ENCODE peak calls at places on chromosomes 1 and 21, in ten cellular contexts. K is left ventricle myocardium inferior; Q is left lung; M is mesenchymal stem cell; J is effector memory CD4-positive, alpha-beta T cell; T is H9; H is CD8-positive, alpha-beta T cell; W is A549; A is neuronal stem cell; P is mucosa of descending colon. X is an unnamed sample. For H3K4me1, the result is how much of the 10 kb centered on the place peaks cover.

GRCh38 chr1:23169727-23170335 is 1.2 kb upstream of the LUZP1 start:
- DNase-seq in K (peak), Q (peak), M (peak), J (no peak), T (peak), H (no peak), W (peak), A (no peak), P (peak), X (peak)

GRCh38 chr21:28834335-28835238 is 158.1 kb downstream of the LTN1 start:
- DNase-seq in K (no peak), Q (no peak), M (no peak), J (no peak), T (no peak), H (no peak), W (no peak), A (no peak), P (peak), X (no peak)

GRCh38 chr1:21815724-21816311 is 3.8 kb downstream of the LDLRAD2 start:
- DNase-seq in K (no peak), Q (no peak), M (peak), J (no peak), T (no peak), H (no peak), W (no peak), A (no peak), P (no peak), X (peak)

GRCh38 chr1:112704908-112705627 is 1.9 kb downstream of the RHOC start:
- DNase-seq in K (peak), Q (peak), M (peak), J (peak), T (peak), H (no peak), W (peak), A (peak), P (peak), X (peak)

GRCh38 chr1:201002510-201002909 is 21.0 kb downstream of the KIF21B start:
- DNase-seq in K (no peak), Q (no peak), M (no peak), J (no peak), T (no peak), H (no peak), W (no peak), A (no peak), P (no peak), X (no peak)

GRCh38 chr1:226797151-226797550 is 58.1 kb upstream of the ITPKB start:
- DNase-seq in K (no peak), Q (no peak), M (no peak), J (no peak), T (no peak), H (no peak), W (no peak), A (no peak), P (no peak), X (no peak)

GRCh38 chr1:67814121-67814772 is 19.0 kb downstream of the GNG12 start:
- DNase-seq in K (no peak), Q (no peak), M (no peak), J (no peak), T (no peak), H (no peak), W (no peak), A (no peak), P (no peak), X (no peak)

GRCh38 chr1:99424087-99424486 is 159.8 kb downstream of the PLPPR4 start:
- DNase-seq in K (no peak), Q (no peak), M (no peak), J (no peak), T (no peak), H (no peak), W (no peak), A (no peak), P (no peak), X (no peak)

GRCh38 chr1:53981220-53981619 is 35.1 kb downstream of the LRRC42 start:
- DNase-seq in K (no peak), Q (no peak), M (no peak), J (no peak), T (no peak), H (no peak), W (no peak), A (no peak), P (no peak), X (no peak)

GRCh38 chr1:50973875-50974617 is 4.0 kb downstream of the CDKN2C start:
- DNase-seq in K (no peak), Q (no peak), M (peak), J (no peak), T (peak), H (no peak), W (peak), A (no peak), P (no peak), X (no peak)

GRCh38 chr1:3242408-3243270 is 173.6 kb downstream of the PRDM16 start:
- DNase-seq in K (no peak), Q (no peak), M (no peak), J (no peak), T (no peak), H (no peak), W (no peak), A (no peak), P (no peak), X (no peak)

GRCh38 chr1:39001516-39002389 is 10.7 kb downstream of the AKIRIN1 start:
- DNase-seq in K (no peak), Q (no peak), M (no peak), J (no peak), T (peak), H (no peak), W (no peak), A (no peak), P (no peak), X (no peak)

GRCh38 chr1:155219592-155220031 is 11.1 kb downstream of the MTX1 start:
- DNase-seq in K (no peak), Q (no peak), M (peak), J (no peak), T (peak), H (no peak), W (no peak), A (no peak), P (no peak), X (peak)

GRCh38 chr1:204408074-204408507 is 3.5 kb downstream of the PPP1R15B start:
- DNase-seq in K (peak), Q (peak), M (peak), J (peak), T (no peak), H (peak), W (peak), A (no peak), P (peak), X (no peak)

GRCh38 chr1:197986817-197987216 is 69.6 kb downstream of the LHX9 start:
- DNase-seq in K (no peak), Q (no peak), M (no peak), J (no peak), T (no peak), H (no peak), W (no peak), A (no peak), P (no peak), X (no peak)

GRCh38 chr1:201265771-201266170 is 17.5 kb upstream of the PKP1 start:
- DNase-seq in K (no peak), Q (no peak), M (peak), J (no peak), T (no peak), H (no peak), W (peak), A (no peak), P (no peak), X (no peak)

GRCh38 chr1:20723159-20723536 is 5.3 kb upstream of the KIF17 start:
- DNase-seq in K (no peak), Q (peak), M (no peak), J (no peak), T (no peak), H (no peak), W (no peak), A (no peak), P (no peak), X (peak)

GRCh38 chr1:86748622-86749373 is 44.4 kb downstream of the SH3GLB1 start:
- DNase-seq in K (no peak), Q (no peak), M (no peak), J (no peak), T (no peak), H (no peak), W (no peak), A (no peak), P (no peak), X (no peak)

GRCh38 chr1:6448749-6449631 is 17.0 kb downstream of the TNFRSF25 start:
- DNase-seq in K (no peak), Q (no peak), M (peak), J (no peak), T (peak), H (no peak), W (no peak), A (no peak), P (peak), X (no peak)

GRCh38 chr1:181104790-181105133 is 16.3 kb downstream of the IER5 start:
- DNase-seq in K (no peak), Q (no peak), M (peak), J (peak), T (peak), H (peak), W (no peak), A (peak), P (no peak), X (peak)

GRCh38 chr1:44141531-44141930 is at the start of gene KLF18:
- DNase-seq in K (no peak), Q (no peak), M (no peak), J (no peak), T (no peak), H (no peak), W (no peak), A (no peak), P (no peak), X (no peak)

GRCh38 chr21:34335316-34335715 is 28.5 kb upstream of the KCNE2 start:
- DNase-seq in K (no peak), Q (no peak), M (peak), J (no peak), T (no peak), H (no peak), W (no peak), A (peak), P (no peak), X (no peak)

GRCh38 chr1:175129182-175129581 is 61.5 kb downstream of the TNN start:
- DNase-seq in K (no peak), Q (no peak), M (peak), J (no peak), T (no peak), H (no peak), W (no peak), A (no peak), P (no peak), X (no peak)

GRCh38 chr1:223031690-223032601 is 111.1 kb downstream of the TLR5 start:
- DNase-seq in K (peak), Q (no peak), M (no peak), J (no peak), T (peak), H (no peak), W (peak), A (no peak), P (no peak), X (no peak)

GRCh38 chr1:20574686-20575543 is 14.0 kb upstream of the CDA start:
- DNase-seq in K (peak), Q (peak), M (peak), J (peak), T (peak), H (peak), W (peak), A (peak), P (peak), X (peak)

GRCh38 chr1:91948097-91948496 is 1.1 kb upstream of the BRDT start:
- DNase-seq in K (no peak), Q (no peak), M (no peak), J (peak), T (no peak), H (no peak), W (no peak), A (no peak), P (no peak), X (peak)

GRCh38 chr1:53478186-53478585 is 19.0 kb downstream of the DMRTB1 start:
- DNase-seq in K (no peak), Q (no peak), M (no peak), J (no peak), T (no peak), H (no peak), W (no peak), A (no peak), P (no peak), X (no peak)

GRCh38 chr1:198560093-198560638 is 19.7 kb upstream of the ATP6V1G3 start:
- DNase-seq in K (no peak), Q (peak), M (no peak), J (no peak), T (no peak), H (no peak), W (no peak), A (no peak), P (no peak), X (no peak)

GRCh38 chr1:230614121-230614520 is 28.2 kb upstream of the COG2 start:
- DNase-seq in K (no peak), Q (no peak), M (no peak), J (no peak), T (no peak), H (no peak), W (no peak), A (no peak), P (no peak), X (no peak)

GRCh38 chr21:36344931-36345330 is 24.9 kb downstream of the MORC3 start:
- DNase-seq in K (no peak), Q (no peak), M (no peak), J (no peak), T (no peak), H (no peak), W (no peak), A (no peak), P (no peak), X (no peak)

GRCh38 chr1:18768086-18768485 is 91.4 kb downstream of the TAS1R2 start:
- DNase-seq in K (no peak), Q (no peak), M (no peak), J (no peak), T (no peak), H (no peak), W (no peak), A (no peak), P (no peak), X (no peak)

DNA sequence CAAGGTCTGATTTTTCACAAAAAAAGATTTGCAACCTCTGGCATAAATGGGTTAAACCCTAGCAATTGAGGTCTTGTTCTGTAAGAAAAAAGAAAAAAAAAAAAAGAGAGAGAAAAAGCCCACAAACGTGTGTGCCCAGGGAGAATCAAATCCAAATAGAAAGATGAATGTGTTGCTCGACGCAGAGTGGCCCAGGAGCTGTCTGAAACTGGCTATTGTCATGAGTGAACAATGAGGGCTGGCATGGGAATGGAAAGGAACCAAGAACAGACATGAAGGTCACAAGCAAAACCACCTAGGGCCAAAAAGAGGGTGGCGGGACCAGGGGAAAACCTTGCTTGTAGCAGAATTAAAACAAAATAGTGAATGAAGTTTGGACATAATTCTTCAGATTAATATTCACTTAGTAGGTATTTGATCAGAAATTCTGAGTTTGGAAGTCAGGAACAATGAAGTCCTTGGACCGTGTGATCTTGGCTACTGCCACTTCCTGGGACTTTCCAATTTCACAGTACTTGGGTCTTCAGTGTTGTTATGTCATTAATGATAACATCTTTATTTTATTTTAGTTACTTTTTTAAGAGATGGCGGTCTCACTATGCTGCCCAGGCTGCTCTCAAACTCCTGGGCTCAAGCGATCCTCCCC is 3.1 kb downstream of the ENO1 start:
- DNase-seq in K (no peak), Q (no peak), M (no peak), J (no peak), T (no peak), H (no peak), W (no peak), A (no peak), P (no peak), X (no peak)
- H3K4me1 ChIP-seq in K (half or more), Q (under half), M (under half), J (under half), T (under half), H (half or more), W (half or more), A (under half), P (half or more), X (half or more)

GRCh38 chr21:15686506-15686905 is 43.3 kb upstream of the USP25 start:
- DNase-seq in K (no peak), Q (no peak), M (no peak), J (no peak), T (no peak), H (no peak), W (no peak), A (no peak), P (no peak), X (no peak)

GRCh38 chr21:15688809-15689208 is 41.0 kb upstream of the USP25 start:
- DNase-seq in K (no peak), Q (no peak), M (no peak), J (no peak), T (no peak), H (no peak), W (no peak), A (no peak), P (no peak), X (no peak)

GRCh38 chr21:15682977-15683376 is 46.8 kb upstream of the USP25 start:
- DNase-seq in K (no peak), Q (no peak), M (peak), J (no peak), T (no peak), H (no peak), W (no peak), A (no peak), P (no peak), X (no peak)

GRCh38 chr21:15688016-15688415 is 41.8 kb upstream of the USP25 start:
- DNase-seq in K (no peak), Q (no peak), M (no peak), J (no peak), T (no peak), H (no peak), W (no peak), A (no peak), P (no peak), X (no peak)

GRCh38 chr21:15687208-15687607 is 42.6 kb upstream of the USP25 start:
- DNase-seq in K (no peak), Q (no peak), M (peak), J (no peak), T (no peak), H (no peak), W (no peak), A (no peak), P (no peak), X (peak)
- H3K4me1 ChIP-seq in K (under half), Q (under half), M (under half), J (under half), T (under half), H (under half), W (under half), A (under half), P (under half), X (under half)

DNA sequence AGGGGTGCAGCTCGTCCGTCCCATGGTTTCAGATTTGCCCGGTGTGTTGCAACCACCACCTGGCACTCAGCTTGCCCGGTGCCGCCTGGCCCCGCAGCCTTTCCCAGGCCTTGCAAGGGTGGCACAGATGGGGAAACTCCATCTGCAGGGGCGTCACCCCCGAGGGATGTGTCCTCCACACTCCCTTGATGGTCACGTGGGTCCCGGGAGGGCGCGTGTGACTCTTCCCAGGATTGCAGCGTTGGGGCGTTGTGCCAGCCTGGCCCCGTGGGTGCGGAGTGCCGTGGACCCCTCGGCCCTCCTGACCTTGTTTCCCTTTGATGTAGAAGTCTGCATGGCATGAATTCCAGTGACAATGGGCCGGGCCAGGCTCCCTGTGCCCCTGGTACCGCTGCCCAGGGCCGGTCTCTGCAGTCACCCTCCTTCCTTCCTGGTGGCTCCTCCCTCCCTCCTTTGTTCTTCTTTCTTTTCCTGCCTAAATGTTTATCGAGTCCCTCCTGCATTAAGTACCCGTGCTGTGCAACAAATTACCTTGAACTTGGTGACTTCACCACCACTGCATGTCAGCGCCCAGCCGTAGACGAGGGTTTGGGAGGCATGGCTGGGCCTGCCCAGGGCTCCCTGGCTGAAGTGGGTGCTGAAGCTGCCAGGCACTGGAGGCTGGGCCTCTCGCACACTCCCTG is 22.9 kb downstream of the RRP1 start:
- DNase-seq in K (no peak), Q (peak), M (no peak), J (no peak), T (no peak), H (no peak), W (no peak), A (no peak), P (peak), X (peak)
- H3K4me1 ChIP-seq in K (under half), Q (under half), M (under half), J (under half), T (under half), H (under half), W (under half), A (under half), P (under half), X (under half)

DNA sequence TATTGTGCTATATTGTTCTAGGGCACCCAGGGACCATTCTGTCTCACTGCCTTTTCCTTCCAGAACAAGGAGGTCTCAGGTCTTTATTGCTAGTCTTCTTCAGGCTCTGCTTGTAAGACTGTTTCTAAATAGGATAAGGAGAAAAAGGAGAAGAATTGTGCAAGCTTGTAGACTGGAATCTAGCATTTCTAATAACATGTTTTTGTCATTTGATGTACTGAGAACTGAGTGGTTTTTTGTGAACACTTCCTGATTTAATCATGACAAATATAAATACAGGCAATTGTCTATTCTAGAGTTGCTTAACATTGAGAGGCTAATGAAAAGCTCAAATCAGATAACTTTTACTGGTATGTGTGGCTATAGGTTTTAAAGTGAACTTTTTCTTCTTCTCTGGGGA is 77.6 kb downstream of the CLIC4 start:
- DNase-seq in K (no peak), Q (no peak), M (peak), J (no peak), T (no peak), H (no peak), W (no peak), A (no peak), P (no peak), X (no peak)
- H3K4me1 ChIP-seq in K (half or more), Q (under half), M (under half), J (under half), T (under half), H (under half), W (under half), A (under half), P (under half), X (under half)

DNA sequence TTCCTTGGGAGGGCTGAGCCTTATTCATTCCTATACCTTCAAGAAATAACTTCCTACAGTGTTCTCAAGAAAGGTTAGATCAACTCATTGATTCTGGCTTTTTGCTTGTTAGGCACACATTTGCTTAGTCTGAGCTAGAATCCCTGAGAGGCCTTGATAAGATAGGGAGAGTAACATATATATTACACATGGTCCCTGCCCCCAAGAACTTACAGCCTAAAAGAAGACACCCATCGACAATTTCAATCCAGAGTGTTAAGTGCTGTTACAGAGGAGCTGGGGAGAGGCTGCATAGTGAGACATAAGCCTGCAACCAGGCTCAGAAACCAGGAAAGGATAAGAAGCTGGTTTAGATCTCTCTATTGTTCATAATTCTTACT is 68.7 kb downstream of the PLPP3 start:
- DNase-seq in K (no peak), Q (no peak), M (no peak), J (no peak), T (no peak), H (no peak), W (no peak), A (no peak), P (no peak), X (no peak)
- H3K4me1 ChIP-seq in K (half or more), Q (under half), M (under half), J (under half), T (under half), H (under half), W (under half), A (under half), P (under half), X (under half)

DNA sequence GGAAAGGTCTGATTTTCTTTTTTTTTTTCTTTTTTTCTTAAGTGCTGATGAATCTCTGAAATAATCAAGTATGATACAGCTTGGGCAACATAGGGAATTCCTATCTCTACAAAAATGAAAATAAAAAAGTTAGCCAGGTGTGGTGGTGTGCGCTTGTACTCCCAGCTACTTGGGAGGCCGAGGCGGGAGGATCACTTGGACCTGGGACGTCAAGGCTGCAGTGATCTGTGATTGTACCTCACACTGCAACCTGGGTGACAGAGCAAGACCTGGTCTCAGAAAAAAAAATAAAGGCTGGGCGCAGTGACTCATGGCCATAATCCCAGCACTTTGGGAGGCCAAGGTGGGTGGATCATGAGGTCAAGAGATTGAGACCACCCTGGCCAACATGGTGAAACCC is 6.0 kb downstream of the TRAPPC10 start:
- DNase-seq in K (no peak), Q (no peak), M (no peak), J (no peak), T (no peak), H (no peak), W (no peak), A (no peak), P (no peak), X (no peak)
- H3K4me1 ChIP-seq in K (half or more), Q (under half), M (under half), J (half or more), T (under half), H (half or more), W (under half), A (under half), P (under half), X (under half)